ENCODE peak calls at places on chromosomes 1 and 21, in six cellular contexts. M, A, I, T, X and D are unnamed samples.

GRCh38 chr1:117671781-117672501 is 66.1 kb downstream of the TENT5C start:
- DNase-seq in M (peak; percentile 44), A (peak; percentile 2), I (peak; percentile 65), T (peak; percentile 82), X (no peak), D (peak; percentile 64)

GRCh38 chr1:91036894-91037829 is 15.3 kb upstream of the ZNF644 start:
- DNase-seq in M (no peak), A (no peak), I (no peak), T (no peak), X (no peak), D (no peak)

GRCh38 chr21:25709684-25710265 is 24.9 kb downstream of the ATP5PF start:
- DNase-seq in M (no peak), A (no peak), I (no peak), T (no peak), X (no peak), D (no peak)

GRCh38 chr21:41745971-41746743 is 20.7 kb downstream of the RIPK4 start:
- DNase-seq in M (no peak), A (no peak), I (no peak), T (no peak), X (no peak), D (no peak)

GRCh38 chr1:205985330-205986005 is 17.7 kb downstream of the RAB7B start:
- DNase-seq in M (no peak), A (no peak), I (no peak), T (no peak), X (no peak), D (no peak)

GRCh38 chr1:23013657-23014056 is 2.0 kb downstream of the TEX46 start:
- DNase-seq in M (no peak), A (peak; percentile 73), I (no peak), T (no peak), X (no peak), D (peak; percentile 69)

GRCh38 chr21:44938976-44939531 is 775 bp upstream of the SLX9 start:
- DNase-seq in M (no peak), A (no peak), I (peak; percentile 34), T (no peak), X (no peak), D (no peak)

GRCh38 chr1:95325337-95325736 is 91.3 kb downstream of the RWDD3 start:
- DNase-seq in M (no peak), A (no peak), I (no peak), T (no peak), X (no peak), D (no peak)

GRCh38 chr1:93708734-93709481 is 27.3 kb upstream of the BCAR3 start:
- DNase-seq in M (no peak), A (peak; percentile 42), I (no peak), T (peak; percentile 57), X (peak; percentile 60), D (peak; percentile 22)

GRCh38 chr21:29641635-29642550 is 297.9 kb downstream of the GRIK1 start:
- DNase-seq in M (no peak), A (no peak), I (no peak), T (no peak), X (no peak), D (no peak)

GRCh38 chr1:228936881-228937280 is 201.6 kb downstream of the RHOU start:
- DNase-seq in M (no peak), A (no peak), I (no peak), T (no peak), X (no peak), D (no peak)

GRCh38 chr1:18714404-18715175 is 83.9 kb downstream of the PAX7 start:
- DNase-seq in M (no peak), A (no peak), I (no peak), T (no peak), X (no peak), D (no peak)

GRCh38 chr1:93732514-93732913 is 50.9 kb upstream of the BCAR3 start:
- DNase-seq in M (no peak), A (no peak), I (no peak), T (no peak), X (no peak), D (no peak)

GRCh38 chr1:179017383-179018326 is 8.0 kb upstream of the FAM20B start:
- DNase-seq in M (no peak), A (no peak), I (no peak), T (no peak), X (no peak), D (peak; percentile 65)

GRCh38 chr1:161080391-161081150 is 8.8 kb downstream of the NECTIN4 start:
- DNase-seq in M (no peak), A (no peak), I (no peak), T (no peak), X (no peak), D (no peak)

GRCh38 chr1:65334081-65334480 is 24.7 kb downstream of the DNAJC6 start:
- DNase-seq in M (no peak), A (no peak), I (no peak), T (no peak), X (no peak), D (no peak)

GRCh38 chr1:221695346-221695745 is 46.5 kb downstream of the DUSP10 start:
- DNase-seq in M (no peak), A (no peak), I (no peak), T (no peak), X (no peak), D (no peak)

GRCh38 chr1:87528754-87529517 is 200.3 kb downstream of the LMO4 start:
- DNase-seq in M (no peak), A (no peak), I (no peak), T (no peak), X (peak; percentile 1), D (no peak)

GRCh38 chr21:34020005-34020847 is 53.2 kb upstream of the MRPS6 start:
- DNase-seq in M (no peak), A (peak; percentile 41), I (no peak), T (no peak), X (peak; percentile 79), D (peak; percentile 43)

GRCh38 chr1:16249838-16250241 is 12.9 kb upstream of the CPLANE2 start:
- DNase-seq in M (peak; percentile 87), A (peak; percentile 13), I (no peak), T (peak; percentile 48), X (no peak), D (peak; percentile 42)

GRCh38 chr1:33768821-33769220 is 95.1 kb upstream of the HMGB4 start:
- DNase-seq in M (no peak), A (no peak), I (no peak), T (no peak), X (no peak), D (no peak)

GRCh38 chr1:201845331-201846083 is 16.6 kb downstream of the IPO9 start:
- DNase-seq in M (no peak), A (no peak), I (no peak), T (no peak), X (no peak), D (peak; percentile 37)

GRCh38 chr1:30315185-30315960 is 408.0 kb downstream of the MATN1 start:
- DNase-seq in M (no peak), A (no peak), I (peak; percentile 43), T (no peak), X (no peak), D (no peak)

GRCh38 chr21:46118305-46118870 is 20.5 kb downstream of the COL6A2 start:
- DNase-seq in M (no peak), A (no peak), I (no peak), T (peak; percentile 17), X (no peak), D (no peak)

GRCh38 chr1:242185728-242186127 is 186.8 kb upstream of the MAP1LC3C start:
- DNase-seq in M (no peak), A (no peak), I (no peak), T (no peak), X (no peak), D (no peak)

GRCh38 chr1:10920063-10920626 is 92.3 kb upstream of the TARDBP start:
- DNase-seq in M (no peak), A (no peak), I (no peak), T (no peak), X (no peak), D (no peak)

GRCh38 chr1:116377564-116378529 is 4.8 kb downstream of the ATP1A1 start:
- DNase-seq in M (peak; percentile 82), A (no peak), I (peak; percentile 67), T (peak; percentile 82), X (peak; percentile 78), D (peak; percentile 92)

GRCh38 chr1:1883092-1883858 is 7.6 kb downstream of the GNB1 start:
- DNase-seq in M (no peak), A (no peak), I (no peak), T (no peak), X (no peak), D (no peak)